ENCODE peak calls at places on chromosomes 11 and 22, in six cellular contexts. C is upper lobe of right lung, G is mammary epithelial cell, P is hepatocyte, D is spleen, F is adrenal gland. X is an unnamed sample. For H3K27me3, the result is how much of the 10 kb centered on the place peaks cover.

GRCh38 chr11:12413141-12414055 is 36.0 kb downstream of the PARVA start:
- DNase-seq in G (no peak), D (no peak), F (no peak), C (no peak), P (no peak), X (no peak)

GRCh38 chr11:80146231-80146630 is 705.4 kb upstream of the TENM4 start:
- DNase-seq in C (no peak), D (no peak), P (no peak), F (no peak), G (peak), X (no peak)

GRCh38 chr11:10488121-10488580 is 33.1 kb downstream of the AMPD3 start:
- DNase-seq in C (no peak), D (no peak), G (peak), F (peak), P (no peak), X (no peak)

GRCh38 chr22:23431337-23432072 is 148.6 kb downstream of the IGLL1 start:
- DNase-seq in P (peak), G (no peak), D (no peak), F (no peak), C (no peak), X (no peak)

GRCh38 chr22:38782402-38783094 is 11.4 kb downstream of the DNAL4 start:
- DNase-seq in G (peak), D (no peak), C (no peak), P (peak), F (no peak), X (no peak)

GRCh38 chr11:97764605-97765004 is 1256.1 kb upstream of the CNTN5 start:
- DNase-seq in F (no peak), D (no peak), C (no peak), P (no peak), G (no peak), X (no peak)

GRCh38 chr22:41398921-41399320 is 17.2 kb downstream of the TEF start:
- DNase-seq in D (no peak), F (no peak), P (no peak), C (no peak), G (no peak), X (no peak)

GRCh38 chr11:15412054-15412453 is 297.3 kb downstream of the INSC start:
- DNase-seq in P (no peak), F (no peak), C (no peak), D (no peak), G (peak), X (no peak)

GRCh38 chr11:133889893-133890292 is 44.6 kb upstream of the SPATA19 start:
- DNase-seq in C (no peak), P (no peak), F (no peak), G (no peak), D (no peak), X (no peak)

GRCh38 chr22:38862375-38863329 is 9.4 kb downstream of the CBX6 start:
- DNase-seq in C (peak), P (peak), G (no peak), F (peak), D (no peak), X (no peak)

GRCh38 chr11:108835624-108836023 is 170.8 kb downstream of the DDX10 start:
- DNase-seq in D (no peak), C (no peak), F (no peak), P (no peak), G (no peak), X (no peak)

GRCh38 chr11:67056267-67056639 is 394 bp upstream of the RHOD start:
- DNase-seq in P (no peak), G (no peak), C (no peak), D (no peak), F (no peak), X (no peak)
- H3K27me3 ChIP-seq in P (under half), G (under half), C (under half), D (under half), F (under half), X (under half)

GRCh38 chr11:117639601-117640000 is 157.4 kb downstream of the DSCAML1 start:
- DNase-seq in F (no peak), P (no peak), G (no peak), C (peak), D (peak), X (no peak)
- H3K27me3 ChIP-seq in F (under half), P (under half), G (under half), C (under half), D (under half), X (under half)

DNA sequence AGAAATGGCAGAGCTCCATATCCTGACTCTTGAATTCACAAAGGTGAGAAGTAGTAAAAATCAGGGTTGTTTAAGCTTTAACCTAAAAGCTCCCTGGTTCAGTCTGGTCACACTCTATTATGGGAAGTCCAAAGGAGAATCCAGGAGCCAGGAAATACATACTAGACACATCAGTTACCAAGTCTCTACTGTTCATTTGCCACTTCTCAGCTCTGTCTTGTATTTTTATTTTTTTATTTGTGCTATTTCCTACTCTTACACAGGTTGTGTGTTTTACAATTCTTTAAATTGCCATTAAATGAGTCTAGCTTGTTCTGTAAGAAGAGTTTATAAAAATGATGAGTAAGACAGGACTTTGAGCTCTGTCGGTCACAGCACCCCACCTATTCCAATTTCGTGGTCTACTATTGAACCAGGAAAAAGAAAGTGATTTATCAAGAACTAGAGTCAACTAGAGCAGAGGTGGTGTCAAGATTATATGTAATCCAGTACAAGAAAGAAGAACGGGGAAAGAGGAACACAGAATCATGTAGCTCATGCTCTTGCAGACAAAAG is 9.7 kb downstream of the MS4A12 start:
- DNase-seq in G (no peak), D (no peak), P (no peak), F (no peak), C (no peak), X (no peak)
- H3K27me3 ChIP-seq in G (under half), D (under half), P (under half), F (under half), C (under half), X (under half)

DNA sequence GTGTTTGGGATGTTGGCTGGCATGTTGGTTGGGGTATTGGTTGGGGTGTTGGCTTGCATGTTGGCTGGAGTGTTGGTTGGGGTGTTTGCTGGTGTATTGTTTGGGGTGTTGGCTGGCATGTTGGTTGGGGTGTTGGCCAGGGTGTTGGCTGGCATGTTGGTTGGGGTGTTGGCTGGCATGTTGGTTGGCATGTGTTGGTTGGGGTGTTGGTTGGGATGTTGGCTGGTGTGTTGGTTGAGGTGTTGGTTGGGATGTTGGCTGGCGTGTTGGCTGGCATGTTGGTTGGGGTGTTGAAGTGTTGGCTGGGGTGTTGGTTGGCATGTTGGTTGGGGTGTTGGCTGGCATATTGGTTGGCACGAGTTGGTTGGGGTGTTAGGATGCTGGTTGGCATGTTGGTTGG is 24.5 kb downstream of the OTUB1 start:
- DNase-seq in F (no peak), C (no peak), G (no peak), D (no peak), P (no peak), X (no peak)
- H3K27me3 ChIP-seq in F (under half), C (under half), G (under half), D (under half), P (under half), X (under half)

GRCh38 chr11:32431657-32432056 is 3.7 kb downstream of the WT1 start:
- DNase-seq in D (no peak), P (no peak), F (no peak), C (no peak), G (no peak), X (no peak)

GRCh38 chr11:32428665-32429293 is 6.6 kb downstream of the WT1 start:
- DNase-seq in C (no peak), P (no peak), G (no peak), F (no peak), D (no peak), X (no peak)

GRCh38 chr11:32432565-32433248 is 2.6 kb downstream of the WT1 start:
- DNase-seq in F (no peak), G (no peak), P (no peak), D (no peak), C (no peak), X (no peak)

GRCh38 chr11:32429477-32429876 is 5.9 kb downstream of the WT1 start:
- DNase-seq in P (no peak), G (no peak), C (no peak), D (no peak), F (no peak), X (no peak)

GRCh38 chr11:32430586-32431357 is 4.6 kb downstream of the WT1 start:
- DNase-seq in P (no peak), D (peak), G (no peak), C (no peak), F (no peak), X (no peak)
- H3K27me3 ChIP-seq in P (half or more), D (half or more), G (half or more), C (half or more), F (half or more), X (under half)

GRCh38 chr11:40271361-40271760 is 1188.1 kb downstream of the LRRC4C start:
- DNase-seq in G (no peak), P (no peak), C (no peak), D (no peak), F (no peak), X (no peak)
- H3K27me3 ChIP-seq in G (under half), P (under half), C (under half), D (under half), F (under half), X (under half)

GRCh38 chr11:36281850-36282249 is 7.4 kb downstream of the COMMD9 start:
- DNase-seq in D (no peak), P (no peak), G (no peak), C (no peak), F (no peak), X (no peak)

GRCh38 chr11:36273110-36273509 is 16.1 kb downstream of the COMMD9 start:
- DNase-seq in F (no peak), D (no peak), P (no peak), G (no peak), C (no peak), X (no peak)

GRCh38 chr11:36280531-36280930 is 8.7 kb downstream of the COMMD9 start:
- DNase-seq in C (no peak), F (no peak), G (peak), D (no peak), P (no peak), X (no peak)

GRCh38 chr11:36282926-36283325 is 6.3 kb downstream of the COMMD9 start:
- DNase-seq in C (no peak), F (no peak), G (no peak), P (no peak), D (no peak), X (no peak)

DNA sequence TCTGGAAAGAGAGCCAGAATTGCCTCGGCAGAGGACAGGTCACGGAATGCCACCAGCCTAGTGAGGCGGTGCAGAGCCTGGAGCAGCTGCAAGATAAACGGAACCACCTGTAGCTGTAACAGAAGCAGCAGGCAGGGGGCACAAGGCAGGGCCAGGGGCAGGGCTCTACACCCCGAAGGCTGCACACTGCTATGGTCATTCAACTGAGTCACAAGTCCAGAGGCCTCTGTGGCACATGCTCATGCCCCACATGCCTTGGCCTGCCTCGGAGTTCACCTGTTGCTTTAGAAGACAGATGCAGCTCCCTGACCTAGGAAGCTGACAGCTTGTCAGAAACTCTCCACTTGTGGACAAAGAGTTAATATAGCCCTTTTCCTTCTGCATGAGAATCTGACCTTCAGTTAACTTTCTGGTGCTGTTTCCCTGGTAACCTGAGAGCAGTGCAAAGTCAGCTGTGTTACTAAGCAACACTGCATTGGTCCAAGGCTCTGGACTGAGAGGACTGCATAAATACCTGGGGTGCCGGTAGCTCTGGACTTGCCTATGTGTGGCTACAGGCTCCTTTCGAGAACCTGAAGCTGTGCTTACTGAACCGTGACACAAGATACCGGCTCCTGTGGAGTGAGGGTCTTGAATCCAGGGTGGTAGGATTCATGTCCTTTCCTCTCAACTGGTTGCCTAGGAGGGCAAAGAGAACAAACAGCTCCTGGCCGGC is 10.5 kb downstream of the COMMD9 start:
- DNase-seq in P (no peak), F (no peak), C (no peak), G (no peak), D (no peak), X (no peak)
- H3K27me3 ChIP-seq in P (under half), F (under half), C (under half), G (under half), D (under half), X (under half)

GRCh38 chr11:130164221-130164570 is 4.6 kb downstream of the ST14 start:
- DNase-seq in D (no peak), F (no peak), G (no peak), C (no peak), P (no peak), X (no peak)

GRCh38 chr11:130163346-130164220 is 4.0 kb downstream of the ST14 start:
- DNase-seq in C (no peak), F (no peak), D (no peak), G (no peak), P (no peak), X (no peak)

GRCh38 chr11:130161441-130161840 is 1.9 kb downstream of the ST14 start:
- DNase-seq in G (no peak), D (no peak), P (no peak), C (no peak), F (no peak), X (no peak)

GRCh38 chr11:130160460-130161090 is 993 bp downstream of the ST14 start:
- DNase-seq in G (peak), P (no peak), C (no peak), F (no peak), D (no peak), X (no peak)

GRCh38 chr11:130162733-130163132 is 3.2 kb downstream of the ST14 start:
- DNase-seq in C (no peak), P (peak), G (peak), F (no peak), D (no peak), X (no peak)
- H3K27me3 ChIP-seq in C (under half), P (under half), G (under half), F (under half), D (under half), X (under half)

GRCh38 chr11:126054882-126055281 is 7.8 kb downstream of the CDON start:
- DNase-seq in C (no peak), F (no peak), G (no peak), D (no peak), P (no peak), X (no peak)
- H3K27me3 ChIP-seq in C (under half), F (under half), G (under half), D (under half), P (under half), X (under half)

GRCh38 chr11:122721201-122721963 is 65.9 kb downstream of the UBASH3B start:
- DNase-seq in P (no peak), F (no peak), D (no peak), G (no peak), C (no peak), X (no peak)

GRCh38 chr11:122723106-122723505 is 67.6 kb downstream of the UBASH3B start:
- DNase-seq in C (no peak), P (no peak), D (no peak), G (no peak), F (no peak), X (no peak)

GRCh38 chr11:122720482-122720881 is 65.0 kb downstream of the UBASH3B start:
- DNase-seq in P (no peak), C (no peak), D (no peak), G (peak), F (no peak), X (no peak)

GRCh38 chr11:122723576-122723975 is 68.1 kb downstream of the UBASH3B start:
- DNase-seq in F (no peak), P (no peak), D (no peak), G (no peak), C (no peak), X (no peak)

GRCh38 chr11:122721964-122722266 is 66.4 kb downstream of the UBASH3B start:
- DNase-seq in F (no peak), P (no peak), D (no peak), G (peak), C (no peak), X (no peak)
- H3K27me3 ChIP-seq in F (under half), P (under half), D (under half), G (under half), C (under half), X (under half)

X was measured in CD4-positive, alpha-beta memory T cell.